ENCODE peak calls at places on chromosomes 7 and 10, in seven cellular contexts. D is Calu3, X is A673, N is left lung, S is Peyer's patch, A is ovary, V is RWPE1. H is an unnamed sample.

GRCh38 chr10:23892296-23892695 is 316.6 kb upstream of the KIAA1217 start:
- DNase-seq in D (no peak), X (peak; percentile 19), N (no peak), S (no peak), A (no peak), V (no peak), H (no peak)

GRCh38 chr10:77983384-77984341 is 45.7 kb downstream of the POLR3A start:
- DNase-seq in D (no peak), X (peak; percentile 91), N (no peak), S (no peak), A (no peak), V (no peak), H (no peak)

GRCh38 chr7:22563115-22563514 is 63.1 kb upstream of the STEAP1B start:
- DNase-seq in D (peak; percentile 69), X (no peak), N (no peak), S (no peak), A (no peak), V (no peak), H (no peak)

GRCh38 chr10:122162566-122163181 is 108.4 kb upstream of the BTBD16 start:
- DNase-seq in D (no peak), X (no peak), N (no peak), S (peak; percentile 66), A (no peak), V (no peak), H (no peak)

GRCh38 chr7:108442039-108442568 is 14.1 kb downstream of the NRCAM start:
- DNase-seq in D (no peak), X (peak; percentile 40), N (no peak), S (no peak), A (no peak), V (peak; percentile 74), H (peak; percentile 38)

GRCh38 chr7:4191525-4191924 is 490.6 kb upstream of the FOXK1 start:
- DNase-seq in D (no peak), X (no peak), N (no peak), S (no peak), A (no peak), V (no peak), H (no peak)

GRCh38 chr10:130353928-130354327 is 217.7 kb downstream of the GLRX3 start:
- DNase-seq in D (no peak), X (no peak), N (no peak), S (no peak), A (no peak), V (no peak), H (no peak)

GRCh38 chr10:6089334-6090219 is 743 bp downstream of the RBM17 start:
- DNase-seq in D (peak; percentile 20), X (peak; percentile 18), N (peak; percentile 38), S (peak; percentile 61), A (no peak), V (peak; percentile 58), H (no peak)

GRCh38 chr10:8088504-8088903 is 34.0 kb downstream of the GATA3 start:
- DNase-seq in D (no peak), X (peak; percentile 11), N (no peak), S (no peak), A (no peak), V (no peak), H (no peak)

GRCh38 chr10:86653987-86654386 is 360 bp upstream of the OPN4 start:
- DNase-seq in D (no peak), X (no peak), N (peak; percentile 6), S (no peak), A (no peak), V (no peak), H (no peak)

GRCh38 chr10:119515511-119516045 is 26.9 kb downstream of the RGS10 start:
- DNase-seq in D (no peak), X (no peak), N (no peak), S (peak; percentile 13), A (no peak), V (no peak), H (no peak)

GRCh38 chr10:125859128-125859817 is 21.8 kb downstream of the DHX32 start:
- DNase-seq in D (no peak), X (no peak), N (no peak), S (no peak), A (no peak), V (no peak), H (no peak)

GRCh38 chr7:104779888-104780287 is 234.1 kb upstream of the KMT2E start:
- DNase-seq in D (no peak), X (no peak), N (no peak), S (no peak), A (no peak), V (no peak), H (no peak)

GRCh38 chr10:46218921-46219320 is 67.9 kb upstream of the ANTXRL start:
- DNase-seq in D (no peak), X (no peak), N (no peak), S (no peak), A (no peak), V (no peak), H (no peak)

GRCh38 chr10:84214612-84215235 is 10.6 kb downstream of the LRIT2 start:
- DNase-seq in D (no peak), X (peak; percentile 17), N (no peak), S (no peak), A (no peak), V (no peak), H (no peak)

GRCh38 chr10:97888641-97889262 is 39.1 kb downstream of the GOLGA7B start:
- DNase-seq in D (peak; percentile 72), X (peak; percentile 53), N (peak; percentile 82), S (peak; percentile 34), A (no peak), V (peak; percentile 96), H (peak; percentile 44)

GRCh38 chr10:75982611-75983369 is 551.4 kb downstream of the LRMDA start:
- DNase-seq in D (no peak), X (no peak), N (no peak), S (no peak), A (peak; percentile 34), V (no peak), H (no peak)

DNA sequence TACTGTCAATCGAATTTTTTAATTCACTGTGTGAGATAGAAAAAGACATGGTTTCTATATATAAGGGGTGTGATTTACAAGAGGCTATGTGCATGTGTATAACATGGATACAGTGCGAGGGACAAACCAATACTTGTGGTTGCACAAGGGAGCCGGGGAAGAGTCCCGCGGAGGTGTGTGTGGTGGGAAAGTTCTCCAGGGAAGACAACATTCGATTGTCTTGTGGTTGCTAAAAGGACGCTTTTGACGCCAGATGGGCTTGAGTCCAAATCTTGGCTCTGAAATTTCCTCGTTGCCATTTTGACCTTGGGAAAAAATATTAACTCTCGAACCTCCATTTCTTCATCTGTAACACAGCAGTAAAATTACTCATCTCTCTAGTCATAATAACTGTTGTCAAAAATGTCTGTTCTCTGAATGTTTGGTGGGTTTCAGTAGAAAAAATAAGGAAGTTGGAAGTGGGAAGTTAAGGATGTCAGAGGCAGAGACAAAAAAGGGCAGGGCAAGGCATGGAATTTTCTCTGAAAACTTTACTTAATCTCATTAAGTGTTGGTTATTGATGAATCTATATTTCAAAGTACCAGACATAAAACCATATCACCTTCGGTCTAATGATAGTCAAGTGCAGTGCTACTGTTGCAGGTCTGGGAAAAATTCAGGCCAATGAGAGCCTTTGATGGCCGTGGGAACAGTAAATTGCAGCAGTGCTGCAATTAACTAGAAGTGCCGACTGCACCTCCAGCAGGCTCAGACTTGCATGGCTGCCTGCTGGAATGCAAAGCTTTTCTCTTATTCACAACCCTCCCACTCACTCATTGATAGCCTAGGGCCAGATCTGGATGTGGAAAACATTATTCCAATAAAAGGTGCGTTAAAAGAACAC is 16.6 kb downstream of the PLXDC2 start:
- DNase-seq in D (no peak), X (peak; percentile 69), N (no peak), S (no peak), A (no peak), V (peak; percentile 90), H (peak; percentile 61)
- TF ChIP-seq CTCF in D (no peak), X (no peak), N (no peak), S (no peak), A (no peak), V (no peak), H (no peak)

GRCh38 chr10:117552759-117553158 is 10.2 kb downstream of the EMX2 start:
- DNase-seq in D (no peak), X (no peak), N (no peak), S (no peak), A (no peak), V (no peak), H (no peak)
- TF ChIP-seq CTCF in D (no peak), X (no peak), N (no peak), S (no peak), A (no peak), V (no peak), H (no peak)

GRCh38 chr7:51366172-51366728 is 49.6 kb upstream of the COBL start:
- DNase-seq in D (no peak), X (no peak), N (no peak), S (no peak), A (no peak), V (no peak), H (no peak)

GRCh38 chr7:51374936-51375335 is 58.3 kb upstream of the COBL start:
- DNase-seq in D (no peak), X (no peak), N (no peak), S (no peak), A (no peak), V (no peak), H (no peak)

GRCh38 chr7:51367614-51367968 is 51.0 kb upstream of the COBL start:
- DNase-seq in D (no peak), X (no peak), N (no peak), S (no peak), A (no peak), V (no peak), H (no peak)

GRCh38 chr7:51366930-51367613 is 50.5 kb upstream of the COBL start:
- DNase-seq in D (peak; percentile 76), X (peak; percentile 7), N (no peak), S (no peak), A (no peak), V (peak; percentile 81), H (no peak)

GRCh38 chr7:51369746-51370145 is 53.1 kb upstream of the COBL start:
- DNase-seq in D (peak; percentile 56), X (no peak), N (no peak), S (no peak), A (no peak), V (no peak), H (no peak)
- TF ChIP-seq CTCF in D (peak; percentile 56), X (peak; percentile 20), N (no peak), S (no peak), A (no peak), V (peak; percentile 33), H (peak; percentile 55)

DNA sequence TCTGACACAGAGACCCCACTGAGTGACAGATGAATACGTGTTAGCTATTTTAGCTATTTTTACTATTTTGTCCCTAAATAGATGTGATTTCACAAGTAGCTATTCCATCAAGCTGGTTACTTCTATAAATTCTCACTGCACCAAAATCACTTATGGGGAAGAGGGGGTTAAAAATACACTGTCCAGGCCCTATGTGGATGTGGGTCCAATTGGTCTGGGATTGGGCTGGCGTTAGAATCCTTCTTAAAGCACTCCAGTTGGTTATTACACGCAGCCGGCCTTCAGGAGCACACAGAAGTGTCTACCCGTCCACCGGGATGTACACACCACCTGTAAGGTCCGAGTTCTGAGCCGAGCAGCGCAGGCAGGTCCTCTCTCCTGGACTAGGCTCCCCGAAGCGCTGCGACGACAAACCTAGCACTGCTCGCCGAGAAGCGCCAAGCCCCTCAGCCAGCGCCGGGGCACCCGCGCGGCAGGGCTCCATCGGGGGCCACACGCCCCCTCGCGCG is 222.3 kb upstream of the MKLN1 start:
- DNase-seq in D (no peak), X (no peak), N (no peak), S (no peak), A (no peak), V (peak; percentile 20), H (no peak)
- TF ChIP-seq CTCF in D (no peak), X (no peak), N (no peak), S (no peak), A (no peak), V (no peak), H (no peak)

GRCh38 chr7:124443762-124444161 is 321.8 kb downstream of the GPR37 start:
- DNase-seq in D (no peak), X (no peak), N (no peak), S (no peak), A (no peak), V (no peak), H (no peak)
- TF ChIP-seq CTCF in D (no peak), X (no peak), N (no peak), S (no peak), A (no peak), V (no peak), H (no peak)

H was measured in epithelial cell of proximal tubule.